ENCODE peak calls at places on chromosome 11, in eight cellular contexts. F is amniotic stem cell; Q is lung microvascular endothelial cell; P is activated naive CD8-positive, alpha-beta T cell treated with anti-CD3 and anti-CD28 coated beads, Interleukin-2, amount 50 U/mL, for 24 hours; B is mucosa of gallbladder; L is C1 segment of cervical spinal cord; M is EL; E is posterior vena cava. W is an unnamed sample.

GRCh38 chr11:112293614-112294013 is 33.0 kb upstream of the PLET1 start:
- DNase-seq in B (no peak), M (no peak), P (no peak), L (no peak), E (no peak), F (no peak), Q (no peak), W (no peak)

GRCh38 chr11:134583397-134583990 is 171.5 kb upstream of the B3GAT1 start:
- DNase-seq in F (no peak), M (no peak), B (no peak), Q (no peak), L (no peak), E (no peak), P (no peak), W (no peak)

GRCh38 chr11:122686106-122686505 is 30.6 kb downstream of the UBASH3B start:
- DNase-seq in M (no peak), Q (no peak), B (no peak), P (no peak), E (no peak), L (no peak), F (no peak), W (no peak)

GRCh38 chr11:124233376-124233775 is 7.5 kb upstream of the OR8G1 start:
- DNase-seq in M (no peak), E (no peak), B (no peak), L (no peak), F (no peak), Q (no peak), P (no peak), W (no peak)

GRCh38 chr11:111986589-111986988 is 38.6 kb upstream of the DLAT start:
- DNase-seq in M (no peak), E (no peak), F (no peak), P (no peak), B (no peak), Q (no peak), L (no peak), W (no peak)

GRCh38 chr11:18780329-18780728 is 11.3 kb downstream of the PTPN5 start:
- DNase-seq in F (no peak), L (no peak), E (no peak), P (no peak), Q (no peak), M (no peak), B (no peak), W (no peak)

GRCh38 chr11:56152333-56152732 is 7.8 kb downstream of the OR8K5 start:
- DNase-seq in E (no peak), M (no peak), B (no peak), L (no peak), Q (no peak), F (no peak), P (no peak), W (no peak)

GRCh38 chr11:19924321-19925115 is 211.9 kb downstream of the NAV2 start:
- DNase-seq in F (no peak), B (no peak), L (no peak), M (no peak), P (no peak), E (no peak), Q (no peak), W (no peak)

GRCh38 chr11:97974798-97975498 is 1045.8 kb upstream of the CNTN5 start:
- DNase-seq in F (no peak), E (no peak), Q (no peak), B (no peak), L (no peak), M (no peak), P (no peak), W (no peak)

GRCh38 chr11:2301631-2302272 is at the start of the genes C11orf21 and TSPAN32:
- DNase-seq in P (peak), Q (no peak), M (peak), B (no peak), F (no peak), L (peak), E (peak), W (peak)

GRCh38 chr11:44727373-44728084 is 767 bp downstream of the TSPAN18 start:
- DNase-seq in B (peak), L (peak), P (peak), Q (peak), M (peak), E (peak), F (peak), W (peak)

GRCh38 chr11:84790849-84791427 is 836.2 kb downstream of the DLG2 start:
- DNase-seq in Q (no peak), P (no peak), E (no peak), F (no peak), B (no peak), L (no peak), M (no peak), W (no peak)

GRCh38 chr11:45881708-45882368 is 3.6 kb upstream of the MAPK8IP1 start:
- DNase-seq in M (no peak), E (no peak), P (no peak), Q (no peak), F (no peak), B (peak), L (no peak), W (no peak)

GRCh38 chr11:70456921-70457532 is 58.7 kb downstream of the CTTN start:
- DNase-seq in F (no peak), P (no peak), E (peak), M (no peak), B (no peak), Q (peak), L (no peak), W (no peak)

GRCh38 chr11:73838443-73839122 is 38.1 kb downstream of the COA4 start:
- DNase-seq in P (no peak), B (no peak), F (no peak), L (no peak), M (peak), Q (peak), E (no peak), W (no peak)

GRCh38 chr11:22807855-22808558 is 21.6 kb downstream of the SVIP start:
- DNase-seq in Q (peak), P (no peak), B (no peak), F (no peak), L (no peak), E (no peak), M (no peak), W (no peak)

GRCh38 chr11:10936999-10937398 is 79.1 kb upstream of the ZBED5 start:
- DNase-seq in F (no peak), P (no peak), B (no peak), E (no peak), M (no peak), Q (no peak), L (no peak), W (no peak)

GRCh38 chr11:112797653-112798293 is 163.4 kb upstream of the NCAM1 start:
- DNase-seq in P (peak), L (peak), Q (peak), F (no peak), B (peak), E (peak), M (no peak), W (no peak)

GRCh38 chr11:119782673-119783072 is 53.7 kb upstream of the NECTIN1 start:
- DNase-seq in B (no peak), Q (no peak), E (peak), L (no peak), M (no peak), F (no peak), P (no peak), W (no peak)

GRCh38 chr11:45106440-45106839 is 40.0 kb upstream of the PRDM11 start:
- DNase-seq in E (no peak), B (no peak), F (no peak), L (no peak), M (no peak), Q (no peak), P (no peak), W (no peak)

GRCh38 chr11:112467721-112468120 is 207.1 kb upstream of the PLET1 start:
- DNase-seq in M (no peak), P (no peak), F (no peak), E (no peak), L (no peak), B (no peak), Q (no peak), W (no peak)

GRCh38 chr11:67584205-67584880 is 731 bp downstream of the GSTP1 start:
- DNase-seq in M (peak), E (peak), B (peak), Q (peak), L (peak), F (no peak), P (peak), W (no peak)

GRCh38 chr11:34351687-34352469 is 5.9 kb downstream of the ABTB2 start:
- DNase-seq in M (no peak), Q (no peak), P (no peak), B (no peak), E (no peak), L (no peak), F (no peak), W (no peak)

GRCh38 chr11:32991898-32992297 is 23.8 kb upstream of the DEPDC7 start:
- DNase-seq in B (no peak), Q (no peak), M (no peak), E (no peak), F (no peak), L (no peak), P (no peak), W (no peak)

GRCh38 chr11:62879554-62879953 is 1.1 kb upstream of the SLC3A2 start:
- DNase-seq in F (no peak), Q (no peak), B (no peak), L (peak), E (no peak), M (no peak), P (no peak), W (no peak)

GRCh38 chr11:36343436-36343835 is 47.3 kb downstream of the PRR5L start:
- DNase-seq in M (no peak), B (no peak), L (no peak), Q (no peak), P (no peak), F (no peak), E (no peak), W (no peak)

GRCh38 chr11:70252844-70253243 is 17.6 kb upstream of the PPFIA1 start:
- DNase-seq in M (no peak), B (no peak), L (no peak), E (no peak), Q (no peak), P (no peak), F (no peak), W (no peak)

GRCh38 chr11:120675171-120675570 is 163.6 kb downstream of the GRIK4 start:
- DNase-seq in P (no peak), B (no peak), F (no peak), E (no peak), Q (no peak), M (no peak), L (no peak), W (no peak)

GRCh38 chr11:115084191-115084590 is 405.9 kb downstream of the NXPE2 start:
- DNase-seq in B (no peak), E (no peak), Q (no peak), P (no peak), M (no peak), F (no peak), L (no peak), W (no peak)

GRCh38 chr11:32435152-32435480 is 223 bp downstream of the WT1 start:
- DNase-seq in M (no peak), P (peak), L (no peak), Q (no peak), E (no peak), B (no peak), F (no peak), W (no peak)

GRCh38 chr11:76748931-76749330 is 34.2 kb upstream of the TSKU start:
- DNase-seq in M (no peak), B (no peak), L (no peak), Q (no peak), P (no peak), E (no peak), F (no peak), W (no peak)

W was measured in osteocyte.